ENCODE peak calls at places on chromosomes 2 and 18, in ten cellular contexts. One of them, this sample, is unnamed.

GRCh38 chr2:193847991-193848390 is 1653.3 kb upstream of the TMEFF2 start:
- DNase-seq in A549: no peak
- DNase-seq in spleen: no peak
- DNase-seq in NB4: no peak
- DNase-seq in heart left ventricle: no peak
- DNase-seq in body of pancreas: no peak
- DNase-seq in H54: no peak
- DNase-seq in ovary: no peak
- DNase-seq in thyroid gland: no peak
- DNase-seq in GM12878: no peak
- DNase-seq in this sample: no peak

GRCh38 chr18:12079504-12080237 is 14.0 kb upstream of the ANKRD62 start:
- DNase-seq in A549: no peak
- DNase-seq in spleen: no peak
- DNase-seq in NB4: no peak
- DNase-seq in heart left ventricle: no peak
- DNase-seq in body of pancreas: no peak
- DNase-seq in H54: no peak
- DNase-seq in ovary: no peak
- DNase-seq in thyroid gland: peak
- DNase-seq in GM12878: no peak
- DNase-seq in this sample: no peak

GRCh38 chr18:396571-396970 is 103.9 kb downstream of the COLEC12 start:
- DNase-seq in A549: no peak
- DNase-seq in spleen: no peak
- DNase-seq in NB4: no peak
- DNase-seq in heart left ventricle: no peak
- DNase-seq in body of pancreas: peak
- DNase-seq in H54: no peak
- DNase-seq in ovary: no peak
- DNase-seq in thyroid gland: no peak
- DNase-seq in GM12878: no peak
- DNase-seq in this sample: no peak

GRCh38 chr2:158893057-158893456 is 75.4 kb upstream of the TANC1 start:
- DNase-seq in A549: no peak
- DNase-seq in spleen: no peak
- DNase-seq in NB4: no peak
- DNase-seq in heart left ventricle: no peak
- DNase-seq in body of pancreas: no peak
- DNase-seq in H54: no peak
- DNase-seq in ovary: peak
- DNase-seq in thyroid gland: peak
- DNase-seq in GM12878: no peak
- DNase-seq in this sample: no peak

GRCh38 chr2:197711576-197711975 is 6.4 kb downstream of the MARS2 start:
- DNase-seq in A549: no peak
- DNase-seq in spleen: no peak
- DNase-seq in NB4: peak
- DNase-seq in heart left ventricle: no peak
- DNase-seq in body of pancreas: no peak
- DNase-seq in H54: no peak
- DNase-seq in ovary: no peak
- DNase-seq in thyroid gland: no peak
- DNase-seq in GM12878: no peak
- DNase-seq in this sample: no peak

GRCh38 chr2:71466301-71467179 is 13.2 kb downstream of the DYSF start:
- DNase-seq in A549: peak
- DNase-seq in spleen: peak
- DNase-seq in NB4: peak
- DNase-seq in heart left ventricle: peak
- DNase-seq in body of pancreas: no peak
- DNase-seq in H54: peak
- DNase-seq in ovary: no peak
- DNase-seq in thyroid gland: peak
- DNase-seq in GM12878: no peak
- DNase-seq in this sample: peak

GRCh38 chr18:57040175-57040574 is 106.7 kb upstream of the BOD1L2 start:
- DNase-seq in A549: no peak
- DNase-seq in spleen: no peak
- DNase-seq in NB4: no peak
- DNase-seq in heart left ventricle: no peak
- DNase-seq in body of pancreas: no peak
- DNase-seq in H54: no peak
- DNase-seq in ovary: no peak
- DNase-seq in thyroid gland: no peak
- DNase-seq in GM12878: no peak
- DNase-seq in this sample: no peak

GRCh38 chr2:102155703-102156515 is 13.4 kb downstream of the IL1R1 start:
- DNase-seq in A549: no peak
- DNase-seq in spleen: no peak
- DNase-seq in NB4: peak
- DNase-seq in heart left ventricle: no peak
- DNase-seq in body of pancreas: no peak
- DNase-seq in H54: no peak
- DNase-seq in ovary: no peak
- DNase-seq in thyroid gland: no peak
- DNase-seq in GM12878: no peak
- DNase-seq in this sample: peak

GRCh38 chr2:165778653-165779451 is 15.2 kb downstream of the GALNT3 start:
- DNase-seq in A549: no peak
- DNase-seq in spleen: no peak
- DNase-seq in NB4: peak
- DNase-seq in heart left ventricle: no peak
- DNase-seq in body of pancreas: peak
- DNase-seq in H54: no peak
- DNase-seq in ovary: no peak
- DNase-seq in thyroid gland: no peak
- DNase-seq in GM12878: no peak
- DNase-seq in this sample: no peak

GRCh38 chr2:181239400-181239799 is 217.8 kb upstream of the ITGA4 start:
- DNase-seq in A549: no peak
- DNase-seq in spleen: no peak
- DNase-seq in NB4: peak
- DNase-seq in heart left ventricle: no peak
- DNase-seq in body of pancreas: no peak
- DNase-seq in H54: no peak
- DNase-seq in ovary: no peak
- DNase-seq in thyroid gland: no peak
- DNase-seq in GM12878: no peak
- DNase-seq in this sample: no peak

GRCh38 chr18:21345851-21346250 is 103.8 kb downstream of the GREB1L start:
- DNase-seq in A549: no peak
- DNase-seq in spleen: no peak
- DNase-seq in NB4: no peak
- DNase-seq in heart left ventricle: no peak
- DNase-seq in body of pancreas: no peak
- DNase-seq in H54: no peak
- DNase-seq in ovary: no peak
- DNase-seq in thyroid gland: no peak
- DNase-seq in GM12878: no peak
- DNase-seq in this sample: no peak

GRCh38 chr2:67984600-67984999 is 78.2 kb downstream of the C1D start:
- DNase-seq in A549: no peak
- DNase-seq in spleen: no peak
- DNase-seq in NB4: no peak
- DNase-seq in heart left ventricle: no peak
- DNase-seq in body of pancreas: no peak
- DNase-seq in H54: no peak
- DNase-seq in ovary: no peak
- DNase-seq in thyroid gland: no peak
- DNase-seq in GM12878: no peak
- DNase-seq in this sample: no peak

DNA sequence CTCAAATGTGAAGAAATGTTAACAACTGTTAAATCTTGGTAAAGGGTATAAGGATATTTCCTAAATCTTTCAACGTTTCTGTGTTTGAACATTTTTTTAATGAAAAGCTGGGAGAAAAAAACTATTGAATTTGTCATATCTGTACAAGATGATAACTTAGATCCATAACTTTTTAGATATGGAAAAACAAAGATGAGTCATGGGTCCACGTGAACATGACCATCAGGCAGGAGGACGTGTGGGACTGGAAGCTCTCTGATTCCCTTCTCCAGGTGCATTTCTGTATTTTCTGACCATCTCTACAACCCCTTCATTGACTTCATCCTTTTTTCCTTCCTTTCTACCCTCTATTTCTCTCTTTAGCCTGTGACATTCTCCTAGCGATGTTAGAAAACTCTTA is 141.6 kb downstream of the DHRS9 start:
- DNase-seq in A549: no peak
- DNase-seq in spleen: no peak
- DNase-seq in NB4: no peak
- DNase-seq in heart left ventricle: no peak
- DNase-seq in body of pancreas: no peak
- DNase-seq in H54: no peak
- DNase-seq in ovary: no peak
- DNase-seq in thyroid gland: no peak
- DNase-seq in GM12878: no peak
- DNase-seq in this sample: no peak
- TF ChIP-seq POLR2A in A549: no peak
- TF ChIP-seq POLR2A in spleen: no peak
- TF ChIP-seq POLR2A in NB4: no peak
- TF ChIP-seq POLR2A in heart left ventricle: no peak
- TF ChIP-seq POLR2A in body of pancreas: no peak
- TF ChIP-seq POLR2A in H54: no peak
- TF ChIP-seq POLR2A in ovary: no peak
- TF ChIP-seq POLR2A in thyroid gland: no peak
- TF ChIP-seq POLR2A in GM12878: no peak
- TF ChIP-seq POLR2A in this sample: no peak

GRCh38 chr2:239606955-239607794 is 206.4 kb upstream of the HDAC4 start:
- DNase-seq in A549: no peak
- DNase-seq in spleen: no peak
- DNase-seq in NB4: peak
- DNase-seq in heart left ventricle: no peak
- DNase-seq in body of pancreas: no peak
- DNase-seq in H54: no peak
- DNase-seq in ovary: no peak
- DNase-seq in thyroid gland: no peak
- DNase-seq in GM12878: no peak
- DNase-seq in this sample: no peak
- TF ChIP-seq POLR2A in A549: no peak
- TF ChIP-seq POLR2A in spleen: no peak
- TF ChIP-seq POLR2A in NB4: no peak
- TF ChIP-seq POLR2A in heart left ventricle: no peak
- TF ChIP-seq POLR2A in body of pancreas: no peak
- TF ChIP-seq POLR2A in H54: no peak
- TF ChIP-seq POLR2A in ovary: no peak
- TF ChIP-seq POLR2A in thyroid gland: no peak
- TF ChIP-seq POLR2A in GM12878: no peak
- TF ChIP-seq POLR2A in this sample: no peak

GRCh38 chr2:62705007-62705829 is at the start of gene EHBP1:
- DNase-seq in A549: peak
- DNase-seq in spleen: peak
- DNase-seq in NB4: peak
- DNase-seq in heart left ventricle: peak
- DNase-seq in body of pancreas: peak
- DNase-seq in H54: peak
- DNase-seq in ovary: peak
- DNase-seq in thyroid gland: peak
- DNase-seq in GM12878: peak
- DNase-seq in this sample: peak
- TF ChIP-seq POLR2A in A549: peak
- TF ChIP-seq POLR2A in spleen: no peak
- TF ChIP-seq POLR2A in NB4: peak
- TF ChIP-seq POLR2A in heart left ventricle: no peak
- TF ChIP-seq POLR2A in body of pancreas: peak
- TF ChIP-seq POLR2A in H54: peak
- TF ChIP-seq POLR2A in ovary: peak
- TF ChIP-seq POLR2A in thyroid gland: peak
- TF ChIP-seq POLR2A in GM12878: peak
- TF ChIP-seq POLR2A in this sample: peak

GRCh38 chr18:48973731-48974130 is 23.0 kb upstream of the SMAD7 start:
- DNase-seq in A549: no peak
- DNase-seq in spleen: no peak
- DNase-seq in NB4: no peak
- DNase-seq in heart left ventricle: no peak
- DNase-seq in body of pancreas: no peak
- DNase-seq in H54: no peak
- DNase-seq in ovary: no peak
- DNase-seq in thyroid gland: no peak
- DNase-seq in GM12878: no peak
- DNase-seq in this sample: no peak

GRCh38 chr18:48974304-48975220 is 23.8 kb upstream of the SMAD7 start:
- DNase-seq in A549: no peak
- DNase-seq in spleen: no peak
- DNase-seq in NB4: no peak
- DNase-seq in heart left ventricle: no peak
- DNase-seq in body of pancreas: no peak
- DNase-seq in H54: no peak
- DNase-seq in ovary: peak
- DNase-seq in thyroid gland: peak
- DNase-seq in GM12878: no peak
- DNase-seq in this sample: peak

GRCh38 chr18:48977914-48978313 is 27.1 kb upstream of the SMAD7 start:
- DNase-seq in A549: no peak
- DNase-seq in spleen: no peak
- DNase-seq in NB4: no peak
- DNase-seq in heart left ventricle: no peak
- DNase-seq in body of pancreas: no peak
- DNase-seq in H54: no peak
- DNase-seq in ovary: no peak
- DNase-seq in thyroid gland: no peak
- DNase-seq in GM12878: no peak
- DNase-seq in this sample: no peak

GRCh38 chr18:48975221-48975816 is 24.6 kb upstream of the SMAD7 start:
- DNase-seq in A549: no peak
- DNase-seq in spleen: no peak
- DNase-seq in NB4: no peak
- DNase-seq in heart left ventricle: no peak
- DNase-seq in body of pancreas: peak
- DNase-seq in H54: no peak
- DNase-seq in ovary: no peak
- DNase-seq in thyroid gland: peak
- DNase-seq in GM12878: no peak
- DNase-seq in this sample: no peak

DNA sequence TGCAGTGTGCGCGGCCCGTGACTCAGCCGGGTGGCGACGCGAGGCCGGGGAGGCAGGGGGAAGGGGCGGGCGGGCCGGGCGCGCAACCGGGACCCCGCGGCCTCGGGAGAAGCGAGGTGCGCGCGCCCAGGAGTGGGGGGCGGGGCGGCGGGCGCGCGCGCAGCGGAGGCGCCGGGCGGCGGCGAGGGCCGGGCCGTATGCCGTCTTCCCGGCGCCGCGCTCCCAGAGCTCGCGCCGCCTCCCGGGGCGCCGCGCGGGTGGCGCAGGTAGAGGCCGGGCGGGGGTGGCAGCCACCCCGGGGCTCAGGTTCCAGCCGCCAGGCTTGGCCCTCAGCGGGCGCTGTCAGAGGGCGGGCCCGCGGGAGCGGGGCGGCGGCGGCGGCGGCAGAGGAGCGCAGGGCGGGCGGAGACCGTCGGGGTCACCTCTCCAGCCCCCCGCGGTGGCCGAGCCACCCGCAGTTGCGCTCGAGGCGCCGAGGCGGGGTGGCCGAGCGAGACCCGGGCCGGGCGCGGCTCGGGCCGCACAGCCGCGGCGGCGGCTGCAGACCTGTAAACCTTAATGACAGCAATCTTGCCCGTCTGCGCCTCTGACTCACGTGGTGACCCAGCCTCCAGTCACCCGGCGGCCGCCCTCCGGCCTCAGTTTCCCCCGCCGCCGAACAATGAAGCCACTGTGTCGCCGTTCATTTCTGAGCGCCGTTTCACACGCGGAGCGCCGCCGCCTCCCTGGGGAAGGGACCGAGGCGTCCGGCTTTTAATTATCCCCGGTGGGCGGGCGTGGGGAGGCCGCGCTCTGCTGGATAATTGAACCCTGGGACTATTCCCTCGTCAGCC is 25.3 kb upstream of the SMAD7 start:
- DNase-seq in A549: peak
- DNase-seq in spleen: peak
- DNase-seq in NB4: peak
- DNase-seq in heart left ventricle: peak
- DNase-seq in body of pancreas: peak
- DNase-seq in H54: peak
- DNase-seq in ovary: peak
- DNase-seq in thyroid gland: peak
- DNase-seq in GM12878: no peak
- DNase-seq in this sample: peak
- TF ChIP-seq POLR2A in A549: no peak
- TF ChIP-seq POLR2A in spleen: no peak
- TF ChIP-seq POLR2A in NB4: no peak
- TF ChIP-seq POLR2A in heart left ventricle: no peak
- TF ChIP-seq POLR2A in body of pancreas: no peak
- TF ChIP-seq POLR2A in H54: no peak
- TF ChIP-seq POLR2A in ovary: no peak
- TF ChIP-seq POLR2A in thyroid gland: peak
- TF ChIP-seq POLR2A in GM12878: no peak
- TF ChIP-seq POLR2A in this sample: peak